ENCODE peak calls at places on chromosomes 12 and 14, in ten cellular contexts. M is HT-29; R is left lobe of liver; G is NCI-H1105; D is stimulated activated CD4-positive, alpha-beta T cell treated with anti-CD3 and anti-CD28 coated beads, Interleukin-4, amount 100 ng/mL, for 1 hour; U is WTC11; K is OCI-M1; V is activated T-cell treated with anti-CD3 and anti-CD28 coated beads, Interleukin-2, amount 50 U/mL, for 72 hours; A is upper lobe of left lung; F is progenitor cell of endocrine pancreas. X is an unnamed sample.
A peak's percentile ranks its signal among the peaks of the same experiment; 100 is the strongest.

GRCh38 chr14:20460458-20461229 is 590 bp downstream of the PIP4P1 start:
- DNase-seq in M (peak; percentile 32), R (no peak), G (peak; percentile 68), D (peak; percentile 47), U (peak; percentile 70), K (no peak), V (peak; percentile 45), A (no peak), F (peak; percentile 59), X (peak; percentile 39)

GRCh38 chr12:86551146-86551571 is 295.0 kb upstream of the MGAT4C start:
- DNase-seq in M (no peak), R (no peak), G (no peak), D (no peak), U (no peak), K (peak; percentile 6), V (no peak), A (no peak), F (no peak), X (no peak)

GRCh38 chr14:39666386-39666785 is 234.2 kb upstream of the FBXO33 start:
- DNase-seq in M (no peak), R (no peak), G (no peak), D (no peak), U (no peak), K (no peak), V (no peak), A (no peak), F (no peak), X (no peak)

GRCh38 chr12:92987362-92987761 is 58.3 kb upstream of the EEA1 start:
- DNase-seq in M (peak; percentile 83), R (no peak), G (peak; percentile 65), D (no peak), U (no peak), K (peak; percentile 87), V (peak; percentile 4), A (no peak), F (no peak), X (peak; percentile 82)

GRCh38 chr12:103736572-103736971 is 104.5 kb downstream of the NT5DC3 start:
- DNase-seq in M (no peak), R (no peak), G (no peak), D (no peak), U (no peak), K (no peak), V (no peak), A (no peak), F (no peak), X (peak; percentile 32)

GRCh38 chr14:34501997-34502396 is 37.5 kb downstream of the EAPP start:
- DNase-seq in M (no peak), R (no peak), G (no peak), D (no peak), U (no peak), K (no peak), V (no peak), A (no peak), F (no peak), X (no peak)

GRCh38 chr12:94616217-94616729 is 34.1 kb downstream of the TMCC3 start:
- DNase-seq in M (peak; percentile 53), R (no peak), G (no peak), D (no peak), U (no peak), K (peak; percentile 93), V (no peak), A (peak; percentile 28), F (no peak), X (peak; percentile 90)

GRCh38 chr14:36019126-36019525 is 157.4 kb downstream of the PTCSC3 start:
- DNase-seq in M (no peak), R (no peak), G (no peak), D (no peak), U (no peak), K (no peak), V (no peak), A (no peak), F (no peak), X (no peak)

GRCh38 chr14:75063013-75063412 is 811 bp downstream of the ACYP1 start:
- DNase-seq in M (no peak), R (no peak), G (no peak), D (no peak), U (no peak), K (no peak), V (no peak), A (no peak), F (no peak), X (no peak)

GRCh38 chr12:113179023-113179422 is 6.3 kb downstream of the DDX54 start:
- DNase-seq in M (no peak), R (no peak), G (no peak), D (no peak), U (no peak), K (no peak), V (no peak), A (peak; percentile 76), F (no peak), X (no peak)

GRCh38 chr12:70994217-70994788 is 73.8 kb upstream of the PTPRR start:
- DNase-seq in M (no peak), R (no peak), G (no peak), D (no peak), U (no peak), K (no peak), V (no peak), A (no peak), F (no peak), X (peak; percentile 56)

GRCh38 chr12:123363743-123364531 is 710 bp downstream of the SBNO1 start:
- DNase-seq in M (peak; percentile 65), R (peak; percentile 52), G (peak; percentile 28), D (peak; percentile 31), U (peak; percentile 22), K (peak; percentile 67), V (peak; percentile 40), A (peak; percentile 90), F (peak; percentile 21), X (peak; percentile 11)

GRCh38 chr14:73634333-73634833 is 10.4 kb upstream of the DNAL1 start:
- DNase-seq in M (peak; percentile 38), R (peak; percentile 63), G (peak; percentile 13), D (no peak), U (peak; percentile 92), K (no peak), V (no peak), A (peak; percentile 91), F (peak; percentile 48), X (no peak)

GRCh38 chr12:55957106-55957859 is 8.6 kb downstream of the PMEL start:
- DNase-seq in M (peak; percentile 50), R (no peak), G (no peak), D (no peak), U (no peak), K (no peak), V (no peak), A (no peak), F (no peak), X (peak; percentile 63)

GRCh38 chr12:121983546-121984205 is 38.0 kb upstream of the BCL7A start:
- DNase-seq in M (no peak), R (no peak), G (no peak), D (no peak), U (no peak), K (no peak), V (no peak), A (no peak), F (no peak), X (no peak)

GRCh38 chr14:79514700-79515099 is 696.6 kb downstream of the DIO2 start:
- DNase-seq in M (no peak), R (no peak), G (no peak), D (no peak), U (no peak), K (no peak), V (no peak), A (no peak), F (no peak), X (peak; percentile 42)

GRCh38 chr12:119592232-119592631 is 1.3 kb upstream of the TMEM233 start:
- DNase-seq in M (no peak), R (no peak), G (no peak), D (no peak), U (no peak), K (peak; percentile 73), V (no peak), A (no peak), F (no peak), X (no peak)

GRCh38 chr12:45737638-45738037 is 8.1 kb downstream of the ARID2 start:
- DNase-seq in M (no peak), R (no peak), G (no peak), D (no peak), U (no peak), K (no peak), V (no peak), A (no peak), F (no peak), X (no peak)

GRCh38 chr14:34122650-34123049 is 171.8 kb upstream of the EGLN3 start:
- DNase-seq in M (no peak), R (no peak), G (no peak), D (no peak), U (no peak), K (no peak), V (no peak), A (no peak), F (no peak), X (no peak)

GRCh38 chr12:32881702-32882101 is 14.9 kb downstream of the PKP2 start:
- DNase-seq in M (no peak), R (no peak), G (no peak), D (no peak), U (no peak), K (no peak), V (no peak), A (no peak), F (no peak), X (no peak)